ENCODE peak calls at places on chromosomes 7 and 10, in five cellular contexts. E is SK-N-SH, W is H1, G is GM12878, B is K562. I is an unnamed sample.

GRCh38 chr7:124269774-124270173 is 236.9 kb upstream of the TMEM229A start:
- DNase-seq in E (peak), W (no peak), G (no peak), B (no peak), I (no peak)

GRCh38 chr7:101386558-101387199 is 24.0 kb downstream of the COL26A1 start:
- DNase-seq in E (peak), W (peak), G (no peak), B (no peak), I (no peak)

GRCh38 chr10:123649672-123650071 is 16.5 kb upstream of the GPR26 start:
- DNase-seq in E (no peak), W (no peak), G (no peak), B (no peak), I (no peak)

GRCh38 chr10:101090597-101090996 is 28.8 kb downstream of the KAZALD1 start:
- DNase-seq in E (no peak), W (no peak), G (no peak), B (no peak), I (no peak)

GRCh38 chr7:128835790-128836641 is 5.8 kb downstream of the FLNC start:
- DNase-seq in E (no peak), W (no peak), G (no peak), B (no peak), I (no peak)

GRCh38 chr7:80890839-80891544 is 27.9 kb downstream of the SEMA3C start:
- DNase-seq in E (no peak), W (no peak), G (no peak), B (no peak), I (no peak)

GRCh38 chr10:72291019-72291532 is 17.4 kb downstream of the DDIT4 start:
- DNase-seq in E (no peak), W (no peak), G (no peak), B (peak), I (peak)

GRCh38 chr7:59986-60675 is 132.2 kb upstream of the FAM20C start:
- DNase-seq in E (no peak), W (no peak), G (no peak), B (no peak), I (no peak)

GRCh38 chr10:97805960-97806359 is 34.2 kb upstream of the SFRP5 start:
- DNase-seq in E (no peak), W (no peak), G (no peak), B (no peak), I (no peak)

GRCh38 chr10:62632071-62632809 is 172.3 kb upstream of the ADO start:
- DNase-seq in E (no peak), W (no peak), G (peak), B (no peak), I (peak)
- TF ChIP-seq GABPA in E (no peak), W (no peak), G (peak), B (peak), I (peak)

GRCh38 chr10:24255907-24256306 is 47.0 kb downstream of the KIAA1217 start:
- DNase-seq in E (peak), W (no peak), G (no peak), B (no peak), I (no peak)

GRCh38 chr10:24251547-24251946 is 42.6 kb downstream of the KIAA1217 start:
- DNase-seq in E (no peak), W (no peak), G (no peak), B (no peak), I (no peak)

GRCh38 chr10:24256619-24257018 is 47.7 kb downstream of the KIAA1217 start:
- DNase-seq in E (no peak), W (no peak), G (no peak), B (no peak), I (no peak)

GRCh38 chr10:24255115-24255895 is 46.4 kb downstream of the KIAA1217 start:
- DNase-seq in E (peak), W (no peak), G (no peak), B (no peak), I (no peak)

DNA sequence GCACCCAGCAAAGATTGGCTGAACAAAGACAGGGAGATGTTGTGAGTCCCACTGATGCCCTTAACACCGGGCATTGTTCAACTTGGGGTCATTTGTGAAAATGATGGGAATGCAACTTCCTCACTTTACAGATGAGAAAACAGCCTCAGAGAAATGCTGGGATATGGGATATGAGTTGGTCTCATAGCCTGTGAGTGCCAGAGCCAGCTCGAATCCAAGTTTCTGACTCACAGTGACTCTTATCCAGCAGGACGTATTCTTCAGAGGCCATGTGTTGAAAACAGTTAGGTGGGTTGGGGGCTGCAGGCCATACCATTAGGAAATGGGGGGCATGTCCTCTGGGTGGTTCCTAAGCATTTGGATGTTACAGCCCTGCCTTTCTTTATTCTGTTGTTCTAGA is 45.2 kb downstream of the KIAA1217 start:
- DNase-seq in E (no peak), W (no peak), G (no peak), B (no peak), I (no peak)
- TF ChIP-seq GABPA in E (no peak), W (no peak), G (no peak), B (no peak), I (no peak)

GRCh38 chr10:132735923-132736391 is 50.0 kb downstream of the NKX6-2 start:
- DNase-seq in E (peak), W (no peak), G (no peak), B (no peak), I (no peak)
- TF ChIP-seq GABPA in E (no peak), W (no peak), G (no peak), B (no peak), I (no peak)

GRCh38 chr7:144134116-144134515 is 11.1 kb downstream of the OR2A14 start:
- DNase-seq in E (no peak), W (no peak), G (no peak), B (no peak), I (no peak)

GRCh38 chr7:144127714-144128334 is 4.8 kb downstream of the OR2A14 start:
- DNase-seq in E (peak), W (peak), G (peak), B (peak), I (peak)

GRCh38 chr7:144133307-144133706 is 10.3 kb downstream of the OR2A14 start:
- DNase-seq in E (no peak), W (no peak), G (no peak), B (no peak), I (no peak)

GRCh38 chr7:144130730-144131129 is 7.8 kb downstream of the OR2A14 start:
- DNase-seq in E (no peak), W (no peak), G (no peak), B (no peak), I (no peak)

GRCh38 chr7:144132262-144132661 is 9.3 kb downstream of the OR2A14 start:
- DNase-seq in E (no peak), W (no peak), G (no peak), B (no peak), I (no peak)
- TF ChIP-seq GABPA in E (no peak), W (no peak), G (no peak), B (no peak), I (no peak)

GRCh38 chr7:30788640-30789333 is 17.6 kb downstream of the MINDY4 start:
- DNase-seq in E (no peak), W (no peak), G (no peak), B (no peak), I (no peak)

GRCh38 chr7:30790391-30790790 is 19.2 kb downstream of the MINDY4 start:
- DNase-seq in E (no peak), W (no peak), G (no peak), B (no peak), I (no peak)

GRCh38 chr7:30791126-30791525 is 19.9 kb downstream of the MINDY4 start:
- DNase-seq in E (no peak), W (peak), G (no peak), B (no peak), I (no peak)

GRCh38 chr7:30787476-30787875 is 16.3 kb downstream of the MINDY4 start:
- DNase-seq in E (no peak), W (no peak), G (no peak), B (no peak), I (no peak)

GRCh38 chr7:30789334-30789711 is 18.1 kb downstream of the MINDY4 start:
- DNase-seq in E (no peak), W (no peak), G (no peak), B (no peak), I (no peak)
- TF ChIP-seq GABPA in E (no peak), W (no peak), G (no peak), B (no peak), I (no peak)